ENCODE peak calls at places on chromosomes 7 and 10, in eight cellular contexts. M is keratinocyte; Y is IMR-90; B is glutamatergic neuron; I is cardiac fibroblast; V is choroid plexus epithelial cell; N is BE2C; F is CD4-positive, alpha-beta T cell. W is an unnamed sample.

GRCh38 chr10:125132331-125132730 is 28.0 kb downstream of the CTBP2 start:
- DNase-seq in M (no peak), Y (peak; percentile 35), B (no peak), I (no peak), V (no peak), N (no peak), F (no peak), W (no peak)

GRCh38 chr10:74854610-74855009 is 28.2 kb downstream of the KAT6B start:
- DNase-seq in M (no peak), Y (no peak), B (no peak), I (no peak), V (peak; percentile 41), N (no peak), F (no peak), W (no peak)

GRCh38 chr7:44849277-44850210 is 1.7 kb upstream of the H2AZ2 start:
- DNase-seq in M (no peak), Y (peak; percentile 66), B (no peak), I (peak; percentile 38), V (peak; percentile 83), N (no peak), F (no peak), W (no peak)

GRCh38 chr7:21911341-21911875 is 34.3 kb downstream of the CDCA7L start:
- DNase-seq in M (no peak), Y (peak; percentile 7), B (no peak), I (no peak), V (no peak), N (no peak), F (no peak), W (no peak)

GRCh38 chr10:102642553-102643345 is 1.5 kb upstream of the TRIM8 start:
- DNase-seq in M (no peak), Y (peak; percentile 56), B (peak; percentile 54), I (peak; percentile 71), V (peak; percentile 60), N (peak; percentile 38), F (peak; percentile 48), W (no peak)

GRCh38 chr10:49286686-49287085 is 12.3 kb upstream of the C10orf71 start:
- DNase-seq in M (no peak), Y (no peak), B (no peak), I (no peak), V (no peak), N (no peak), F (no peak), W (peak; percentile 39)

GRCh38 chr10:498760-499435 is 190.6 kb downstream of the DIP2C start:
- DNase-seq in M (no peak), Y (no peak), B (no peak), I (no peak), V (no peak), N (no peak), F (no peak), W (no peak)

GRCh38 chr7:91520645-91521044 is 256.4 kb downstream of the FZD1 start:
- DNase-seq in M (no peak), Y (no peak), B (no peak), I (no peak), V (no peak), N (no peak), F (no peak), W (no peak)

GRCh38 chr7:29565982-29566746 is 2.5 kb downstream of the PRR15 start:
- DNase-seq in M (no peak), Y (no peak), B (peak; percentile 33), I (peak; percentile 47), V (peak; percentile 24), N (no peak), F (no peak), W (no peak)

DNA sequence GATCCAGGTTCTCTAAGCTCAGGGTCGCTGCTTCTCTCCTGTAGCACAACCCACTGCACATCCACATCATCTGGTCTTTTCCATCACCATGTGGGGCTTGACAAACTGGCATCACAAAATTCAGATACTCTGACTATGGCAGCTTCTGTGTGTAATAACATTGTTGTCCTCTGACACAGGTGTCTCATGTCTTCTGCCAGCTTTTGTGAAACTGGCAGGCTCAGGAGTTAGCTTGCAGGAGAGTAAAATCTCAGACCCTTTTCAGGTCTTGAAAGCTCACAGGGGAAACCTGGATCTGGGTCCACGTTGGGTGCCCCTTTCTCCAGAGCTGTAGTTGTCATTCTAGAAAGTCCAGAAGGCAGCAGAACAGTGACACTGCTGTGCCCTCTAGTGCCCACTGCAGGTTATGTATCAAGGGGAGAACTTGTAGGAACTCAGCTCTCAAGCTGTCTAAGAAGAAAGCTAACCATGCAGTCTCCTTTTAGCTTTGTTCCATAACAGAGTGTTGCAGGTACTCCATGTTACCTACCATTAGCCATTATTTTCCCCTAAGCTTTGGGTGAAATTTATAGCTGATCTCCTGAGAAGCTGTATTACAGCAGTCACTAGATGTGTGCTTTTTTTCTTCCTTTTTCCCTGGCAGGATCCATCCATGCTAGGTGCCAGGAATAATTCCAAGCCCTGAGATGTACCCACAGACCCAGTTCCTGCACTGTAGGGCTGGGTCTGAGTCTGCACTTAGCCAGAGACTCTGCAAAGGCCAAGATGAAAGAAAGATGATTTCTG is 102.7 kb downstream of the ZNF248 start:
- DNase-seq in M (no peak), Y (no peak), B (peak; percentile 38), I (peak; percentile 28), V (peak; percentile 3), N (no peak), F (no peak), W (no peak)
- TF ChIP-seq CTCF in M (peak; percentile 38), Y (peak; percentile 42), B (peak; percentile 18), I (peak; percentile 27), V (peak; percentile 9), N (peak; percentile 27), F (no peak), W (no peak)

GRCh38 chr10:20768849-20769248 is 128.3 kb downstream of the NEBL start:
- DNase-seq in M (no peak), Y (no peak), B (no peak), I (peak; percentile 48), V (peak; percentile 57), N (no peak), F (no peak), W (no peak)
- TF ChIP-seq CTCF in M (no peak), Y (peak; percentile 35), B (peak; percentile 18), I (peak; percentile 21), V (peak; percentile 32), N (peak; percentile 38), F (no peak), W (peak; percentile 74)

GRCh38 chr7:87152897-87153641 is 816 bp downstream of the DMTF1 start:
- DNase-seq in M (no peak), Y (peak; percentile 17), B (peak; percentile 36), I (peak; percentile 48), V (peak; percentile 26), N (peak; percentile 23), F (peak; percentile 23), W (no peak)
- TF ChIP-seq CTCF in M (no peak), Y (no peak), B (no peak), I (no peak), V (no peak), N (no peak), F (no peak), W (no peak)

GRCh38 chr10:61662794-61663259 is at the start of gene CABCOCO1:
- DNase-seq in M (no peak), Y (peak; percentile 32), B (peak; percentile 89), I (peak; percentile 63), V (peak; percentile 62), N (no peak), F (no peak), W (peak; percentile 77)
- TF ChIP-seq CTCF in M (peak; percentile 18), Y (peak; percentile 22), B (no peak), I (peak; percentile 20), V (peak; percentile 27), N (no peak), F (no peak), W (peak; percentile 23)

GRCh38 chr10:60358282-60358681 is 31.4 kb downstream of the ANK3 start:
- DNase-seq in M (no peak), Y (no peak), B (no peak), I (no peak), V (no peak), N (no peak), F (no peak), W (no peak)

GRCh38 chr10:60363187-60363586 is 26.5 kb downstream of the ANK3 start:
- DNase-seq in M (no peak), Y (peak; percentile 63), B (no peak), I (peak; percentile 27), V (no peak), N (no peak), F (no peak), W (no peak)

GRCh38 chr10:60367014-60367413 is 22.7 kb downstream of the ANK3 start:
- DNase-seq in M (no peak), Y (no peak), B (no peak), I (no peak), V (no peak), N (no peak), F (no peak), W (no peak)

GRCh38 chr10:60359066-60359465 is 30.6 kb downstream of the ANK3 start:
- DNase-seq in M (no peak), Y (no peak), B (no peak), I (no peak), V (no peak), N (no peak), F (no peak), W (no peak)

GRCh38 chr10:60362461-60362860 is 27.2 kb downstream of the ANK3 start:
- DNase-seq in M (no peak), Y (no peak), B (no peak), I (no peak), V (no peak), N (no peak), F (no peak), W (no peak)
- TF ChIP-seq CTCF in M (no peak), Y (no peak), B (no peak), I (no peak), V (no peak), N (no peak), F (no peak), W (no peak)

DNA sequence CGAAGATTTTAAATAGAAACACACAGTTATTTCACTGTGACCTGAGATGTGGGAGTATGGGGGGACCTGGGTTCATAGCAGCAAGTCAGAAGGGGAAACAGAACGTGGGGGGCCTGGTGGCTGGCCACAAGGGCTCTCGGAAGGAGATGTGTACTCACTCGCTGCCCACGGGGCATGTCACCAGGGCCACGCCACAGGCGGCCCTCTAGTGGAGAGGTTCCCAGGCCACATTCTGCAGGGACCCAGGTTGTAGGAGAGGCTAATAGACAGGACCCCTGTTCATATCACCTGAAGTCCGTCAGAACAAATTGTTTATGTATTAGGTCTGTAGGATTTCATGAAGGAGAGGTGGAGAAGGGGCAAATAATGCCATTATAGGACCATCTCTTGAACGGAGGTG is 25.1 kb upstream of the SVOPL start:
- DNase-seq in M (no peak), Y (no peak), B (no peak), I (no peak), V (no peak), N (no peak), F (no peak), W (no peak)
- TF ChIP-seq CTCF in M (no peak), Y (no peak), B (no peak), I (no peak), V (peak; percentile 9), N (peak; percentile 34), F (no peak), W (no peak)

DNA sequence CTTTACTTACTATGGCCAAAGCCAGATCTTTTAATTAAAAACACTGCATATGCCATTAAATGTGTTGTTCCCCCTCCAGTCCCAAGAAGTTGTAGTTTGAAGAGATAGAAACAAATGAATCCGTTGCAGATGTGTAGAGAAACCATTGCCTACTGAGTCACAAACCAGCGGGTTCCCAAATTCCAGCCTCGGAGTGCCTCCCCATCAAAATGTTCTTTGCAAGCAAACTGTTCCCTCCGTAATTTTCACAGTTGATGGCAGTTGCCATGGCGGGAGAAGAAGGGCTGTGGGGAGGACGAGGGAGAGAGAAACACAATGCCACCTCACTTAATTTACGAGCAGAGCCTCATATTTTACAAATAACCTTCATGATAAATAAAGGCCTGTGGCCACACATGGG is 1084.4 kb downstream of the KCNMA1 start:
- DNase-seq in M (no peak), Y (no peak), B (no peak), I (no peak), V (no peak), N (no peak), F (no peak), W (no peak)
- TF ChIP-seq CTCF in M (no peak), Y (no peak), B (no peak), I (no peak), V (no peak), N (no peak), F (no peak), W (no peak)